ENCODE peak calls at places on chromosomes 4 and X, in five cellular contexts. J is NCI-H345, D is SK-N-DZ, W is activated T-cell treated with anti-CD3 and anti-CD28 coated beads for 4 hours, R is hippocampal formation. U is an unnamed sample.

GRCh38 chr4:184684491-184685189 is 35.1 kb downstream of the PRIMPOL start:
- DNase-seq in J (no peak), D (no peak), W (no peak), R (no peak), U (no peak)

GRCh38 chr4:102196221-102196620 is 149.1 kb downstream of the SLC39A8 start:
- DNase-seq in J (no peak), D (no peak), W (no peak), R (no peak), U (no peak)

GRCh38 chr4:132333723-132334045 is 815.4 kb upstream of the PCDH10 start:
- DNase-seq in J (no peak), D (no peak), W (no peak), R (no peak), U (no peak)

GRCh38 chrX:130654409-130654970 is 248.5 kb downstream of the ENOX2 start:
- DNase-seq in J (no peak), D (peak), W (no peak), R (no peak), U (no peak)

GRCh38 chr4:140267576-140267975 is 105.9 kb upstream of the SCOC start:
- DNase-seq in J (no peak), D (no peak), W (no peak), R (no peak), U (no peak)

GRCh38 chr4:147453561-147454141 is 27.2 kb upstream of the EDNRA start:
- DNase-seq in J (no peak), D (no peak), W (no peak), R (no peak), U (no peak)

GRCh38 chrX:46015653-46016052 is 529.6 kb downstream of the ZNF674 start:
- DNase-seq in J (no peak), D (no peak), W (no peak), R (no peak), U (no peak)

GRCh38 chr4:188941524-188942109 is 802.4 kb downstream of the TRIML1 start:
- DNase-seq in J (no peak), D (no peak), W (no peak), R (no peak), U (no peak)

GRCh38 chr4:4415806-4416805 is 29.2 kb downstream of the NSG1 start:
- DNase-seq in J (no peak), D (no peak), W (no peak), R (no peak), U (no peak)

GRCh38 chrX:44314855-44315254 is 28.6 kb downstream of the EFHC2 start:
- DNase-seq in J (no peak), D (no peak), W (no peak), R (no peak), U (no peak)

U was measured in occipital lobe.